ENCODE peak calls at places on chromosomes 11 and 22, in four cellular contexts. L is H1, X is HCT116, R is SK-N-SH. N is an unnamed sample. For H3K79me2, the result is how much of the 10 kb centered on the place peaks cover.

GRCh38 chr11:94151903-94152677 is 23.4 kb downstream of the PANX1 start:
- DNase-seq in L (no peak), X (peak), R (peak), N (peak)

GRCh38 chr11:123018702-123019101 is 37.1 kb upstream of the BSX start:
- DNase-seq in L (no peak), X (no peak), R (no peak), N (no peak)

GRCh38 chr11:90556026-90556425 is 333.2 kb upstream of the CHORDC1 start:
- DNase-seq in X (no peak), L (no peak), R (no peak), N (no peak)

GRCh38 chr11:72225411-72225951 is 914 bp downstream of the INPPL1 start:
- DNase-seq in L (no peak), R (peak), X (no peak), N (no peak)

GRCh38 chr11:83493918-83494317 is 207.8 kb upstream of the CCDC90B start:
- DNase-seq in R (no peak), L (no peak), X (no peak), N (no peak)

GRCh38 chr11:125435461-125436238 is 60.4 kb downstream of the FEZ1 start:
- DNase-seq in R (no peak), L (no peak), X (no peak), N (peak)

GRCh38 chr22:36971305-36971704 is 47.9 kb downstream of the TST start:
- DNase-seq in X (no peak), R (no peak), L (no peak), N (no peak)

GRCh38 chr11:59368238-59369022 is 9.7 kb downstream of the OR5AN1 start:
- DNase-seq in R (no peak), X (no peak), L (no peak), N (no peak)

GRCh38 chr11:114163231-114163631 is 103.7 kb downstream of the ZBTB16 start:
- DNase-seq in X (no peak), L (no peak), R (no peak), N (no peak)

GRCh38 chr11:31355131-31355530 is 14.4 kb downstream of the DCDC1 start:
- DNase-seq in L (no peak), X (no peak), R (no peak), N (no peak)

GRCh38 chr22:29510542-29510941 is 30.5 kb downstream of the NEFH start:
- DNase-seq in X (no peak), L (no peak), R (no peak), N (no peak)

GRCh38 chr11:122634507-122634906 is 21.0 kb upstream of the UBASH3B start:
- DNase-seq in L (peak), X (no peak), R (no peak), N (no peak)

GRCh38 chr11:16403448-16403803 is 47.1 kb upstream of the SOX6 start:
- DNase-seq in R (no peak), X (no peak), L (no peak), N (no peak)

GRCh38 chr11:126891556-126892217 is 108.9 kb downstream of the KIRREL3 start:
- DNase-seq in R (no peak), X (no peak), L (no peak), N (no peak)

GRCh38 chr11:106763516-106763915 is 254.8 kb downstream of the GUCY1A2 start:
- DNase-seq in L (no peak), R (no peak), X (no peak), N (no peak)

GRCh38 chr11:132576706-132577105 is 955.6 kb downstream of the OPCML start:
- DNase-seq in L (no peak), X (no peak), R (no peak), N (no peak)

GRCh38 chr11:97567801-97568200 is 1178.0 kb downstream of the JRKL start:
- DNase-seq in L (no peak), R (no peak), X (no peak), N (no peak)

GRCh38 chr11:62850911-62851806 is 11.8 kb upstream of the WDR74 start:
- DNase-seq in L (no peak), X (peak), R (no peak), N (no peak)

GRCh38 chr11:126404367-126404766 is 48.9 kb downstream of the ST3GAL4 start:
- DNase-seq in R (no peak), L (no peak), X (no peak), N (no peak)

GRCh38 chr11:117837070-117837776 is 12.7 kb upstream of the FXYD2 start:
- DNase-seq in X (no peak), R (no peak), L (no peak), N (no peak)

GRCh38 chr11:64996710-64997380 is at the start of gene BATF2:
- DNase-seq in L (peak), X (peak), R (peak), N (peak)

GRCh38 chr11:37451903-37452302 is 853.9 kb upstream of the RAG2 start:
- DNase-seq in X (no peak), R (no peak), L (no peak), N (no peak)

GRCh38 chr22:33047744-33048143 is 10.4 kb downstream of the SYN3 start:
- DNase-seq in L (no peak), R (no peak), X (no peak), N (no peak)

GRCh38 chr11:57649826-57650738 is at the start of gene YPEL4:
- DNase-seq in X (no peak), L (peak), R (peak), N (peak)

GRCh38 chr22:49827307-49827852 is 293 bp downstream of the BRD1 start:
- DNase-seq in R (peak), X (no peak), L (no peak), N (peak)

GRCh38 chr11:73266644-73267015 is 5.5 kb upstream of the P2RY6 start:
- DNase-seq in L (no peak), X (no peak), R (no peak), N (no peak)

GRCh38 chr11:1138053-1138452 is 19.7 kb upstream of the MUC5AC start:
- DNase-seq in L (no peak), R (no peak), X (no peak), N (no peak)

GRCh38 chr11:62857541-62857982 is 18.2 kb upstream of the WDR74 start:
- DNase-seq in X (no peak), L (no peak), R (no peak), N (no peak)

GRCh38 chr11:76270387-76270786 is 64.1 kb upstream of the WNT11 start:
- DNase-seq in X (no peak), R (no peak), L (no peak), N (no peak)

GRCh38 chr22:49508561-49508960 is 319.1 kb downstream of the BRD1 start:
- DNase-seq in L (no peak), X (no peak), R (no peak), N (no peak)

GRCh38 chr11:17608830-17609229 is 61.8 kb downstream of the OTOG start:
- DNase-seq in R (no peak), X (no peak), L (no peak), N (no peak)

DNA sequence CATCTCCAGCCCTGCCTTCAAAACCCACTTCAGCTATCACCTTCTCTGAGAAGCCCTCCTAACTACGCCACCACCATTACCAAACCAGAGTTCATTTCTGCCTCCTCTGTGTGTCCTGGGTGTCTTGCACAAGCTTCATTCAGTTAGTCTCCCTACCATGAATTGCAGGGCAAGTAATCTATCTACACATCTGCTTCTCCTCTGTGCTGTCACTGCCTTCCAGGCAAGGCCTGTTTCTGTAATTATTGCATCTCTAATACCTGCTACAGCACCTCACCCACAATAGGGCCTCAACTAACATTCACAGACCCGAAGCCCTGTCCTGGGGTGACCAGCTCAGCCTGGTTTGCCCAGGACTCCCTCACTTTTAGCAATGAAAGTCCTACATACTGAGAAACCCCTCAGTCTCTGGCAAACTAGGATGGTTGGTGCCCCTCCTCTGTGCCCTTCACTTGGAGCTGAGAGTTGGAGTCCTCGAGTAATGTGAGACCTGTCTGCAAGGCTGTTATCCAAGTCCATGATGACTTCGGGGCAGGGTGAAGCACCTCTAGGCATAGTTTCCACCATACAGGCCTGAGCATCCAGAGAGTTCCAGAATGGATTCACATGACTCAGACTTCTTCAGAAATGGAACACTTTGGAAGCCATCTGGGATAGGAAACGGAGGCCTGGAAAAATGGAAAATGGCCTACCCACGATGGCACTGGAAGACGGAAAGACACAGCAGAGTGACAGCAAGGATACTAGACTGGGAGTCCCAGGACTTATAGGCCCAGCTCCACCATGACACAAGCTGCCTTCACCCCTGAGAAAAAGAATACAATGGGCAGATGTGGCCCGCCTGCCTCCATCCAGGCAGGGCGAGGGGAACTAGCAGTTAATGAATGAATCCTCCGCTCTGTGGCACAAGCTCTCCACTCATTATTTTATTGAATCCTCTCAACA is 269.3 kb downstream of the BUD13 start:
- DNase-seq in R (no peak), L (peak), X (no peak), N (no peak)
- H3K79me2 ChIP-seq in R (under half), L (under half), X (under half), N (under half)

GRCh38 chr22:46007003-46007847 is 30.3 kb upstream of the WNT7B start:
- DNase-seq in X (peak), L (no peak), R (peak), N (no peak)

GRCh38 chr22:46004105-46004866 is 27.3 kb upstream of the WNT7B start:
- DNase-seq in L (no peak), R (no peak), X (no peak), N (no peak)

GRCh38 chr22:46007848-46008261 is 30.9 kb upstream of the WNT7B start:
- DNase-seq in R (peak), L (no peak), X (no peak), N (no peak)

GRCh38 chr22:46008291-46008690 is 31.3 kb upstream of the WNT7B start:
- DNase-seq in L (no peak), R (peak), X (no peak), N (no peak)

GRCh38 chr22:46006379-46007002 is 29.5 kb upstream of the WNT7B start:
- DNase-seq in X (peak), R (peak), L (peak), N (peak)
- TF ChIP-seq YY1 in X (no peak), R (no peak), L (no peak), N (no peak)

GRCh38 chr11:61158691-61159381 is 2.4 kb downstream of the VPS37C start:
- DNase-seq in X (no peak), L (no peak), R (no peak), N (no peak)
- H3K79me2 ChIP-seq in X (half or more), L (half or more), R (half or more), N (half or more)

GRCh38 chr11:7587712-7588111 is 73.9 kb downstream of the PPFIBP2 start:
- DNase-seq in X (no peak), R (no peak), L (no peak), N (no peak)
- TF ChIP-seq YY1 in X (no peak), R (no peak), L (no peak), N (no peak)

GRCh38 chr22:17911887-17912286 is 112.5 kb downstream of the MICAL3 start:
- DNase-seq in L (no peak), X (no peak), R (no peak), N (no peak)

GRCh38 chr22:17912942-17913704 is 111.2 kb downstream of the MICAL3 start:
- DNase-seq in X (no peak), R (no peak), L (no peak), N (no peak)

GRCh38 chr22:17907731-17908051 is 116.7 kb downstream of the MICAL3 start:
- DNase-seq in R (no peak), X (no peak), L (no peak), N (no peak)

GRCh38 chr22:17911312-17911705 is 113.1 kb downstream of the MICAL3 start:
- DNase-seq in L (no peak), X (no peak), R (no peak), N (no peak)

GRCh38 chr22:17910561-17911311 is 113.6 kb downstream of the MICAL3 start:
- DNase-seq in R (peak), L (peak), X (no peak), N (peak)
- H3K79me2 ChIP-seq in R (half or more), L (under half), X (half or more), N (under half)

DNA sequence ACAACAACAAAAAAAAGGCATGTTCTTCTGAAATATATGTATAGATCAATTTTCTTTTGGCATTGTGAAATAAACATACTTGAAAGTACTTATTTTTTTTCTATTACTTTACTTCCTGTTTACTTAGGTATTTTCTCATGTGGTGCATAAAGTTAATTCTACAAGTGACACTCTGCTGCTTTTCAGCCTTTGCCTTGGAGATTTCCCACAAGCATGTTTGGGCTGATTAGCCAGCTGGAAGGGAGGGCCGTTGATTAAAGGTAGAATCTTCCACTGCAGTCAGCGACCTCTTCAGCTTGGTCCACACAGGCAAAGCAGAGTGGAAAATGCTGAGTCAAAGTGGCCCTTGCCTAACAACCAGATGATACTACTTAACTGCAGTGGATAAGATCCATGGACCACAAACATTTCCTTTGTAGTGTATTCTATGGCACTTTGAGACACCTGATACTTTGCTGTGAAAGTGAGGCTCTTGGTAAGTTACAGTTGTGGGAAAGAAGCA is 176.0 kb downstream of the ARHGAP42 start:
- DNase-seq in X (no peak), L (no peak), R (no peak), N (peak)
- TF ChIP-seq YY1 in X (no peak), L (no peak), R (no peak), N (no peak)

GRCh38 chr11:69290791-69291190 is 3.2 kb upstream of the MYEOV start:
- DNase-seq in X (no peak), L (no peak), R (no peak), N (peak)

GRCh38 chr11:69286358-69287327 is 7.3 kb upstream of the MYEOV start:
- DNase-seq in X (no peak), R (no peak), L (no peak), N (no peak)

GRCh38 chr11:69285766-69286165 is 8.2 kb upstream of the MYEOV start:
- DNase-seq in X (no peak), R (no peak), L (no peak), N (no peak)

GRCh38 chr11:69288883-69289242 is 5.1 kb upstream of the MYEOV start:
- DNase-seq in L (no peak), X (no peak), R (no peak), N (no peak)

DNA sequence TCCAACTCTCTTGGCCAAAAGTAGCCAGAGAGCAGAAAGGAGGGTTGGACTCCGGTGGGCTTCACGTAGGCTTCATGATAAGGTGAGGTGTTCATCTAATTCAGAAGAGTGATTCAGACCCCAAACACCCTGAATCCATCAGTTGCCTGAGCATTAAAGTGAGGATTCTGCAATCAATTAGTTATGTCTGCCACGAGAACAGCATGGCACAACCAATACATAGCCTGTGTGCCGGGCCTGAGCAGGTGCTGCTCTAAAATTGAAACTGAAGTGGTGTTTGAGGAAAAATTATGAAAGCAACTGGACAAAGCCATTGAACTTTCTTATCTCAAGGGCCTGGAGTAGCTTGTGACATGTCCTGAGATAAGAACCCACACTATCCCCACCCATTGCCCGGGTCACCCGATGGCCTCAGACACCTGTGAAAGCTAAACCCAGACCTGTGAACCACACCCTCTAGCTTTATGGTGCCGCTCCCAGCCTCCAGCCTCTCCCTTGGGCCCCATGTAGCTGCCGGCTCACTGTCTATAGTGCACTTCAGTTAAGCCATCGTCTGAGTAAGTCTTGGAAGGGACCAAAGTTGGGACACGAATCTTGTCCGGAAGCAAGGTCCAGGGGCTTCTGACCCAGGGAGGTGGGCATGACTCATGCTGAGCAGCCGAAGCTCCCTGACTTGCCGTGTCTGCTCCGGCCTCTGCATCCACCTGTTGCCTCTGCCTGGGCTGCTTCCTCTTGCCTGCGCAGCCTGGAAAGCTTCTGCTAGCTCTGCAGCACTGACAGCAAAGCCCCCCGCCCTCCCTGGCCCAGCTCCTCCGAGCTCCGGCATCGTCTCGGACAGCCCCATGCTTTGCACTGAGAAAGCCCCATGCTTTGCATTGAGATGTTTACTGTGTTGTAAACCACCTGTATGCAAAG is 5.7 kb upstream of the MYEOV start:
- DNase-seq in L (no peak), X (no peak), R (no peak), N (peak)
- H3K79me2 ChIP-seq in L (under half), X (under half), R (under half), N (under half)

GRCh38 chr11:2778630-2779498 is 79.1 kb upstream of the KCNQ1OT1 start:
- DNase-seq in L (peak), R (peak), X (no peak), N (peak)
- TF ChIP-seq YY1 in L (no peak), R (no peak), X (no peak), N (no peak)

GRCh38 chr22:19759459-19759993 is 1.1 kb upstream of the TBX1 start:
- DNase-seq in L (no peak), X (no peak), R (peak), N (no peak)
- H3K79me2 ChIP-seq in L (under half), X (under half), R (under half), N (under half)